ENCODE peak calls at places on chromosomes 12 and 14, in nine cellular contexts. One of them, this sample, is unnamed.

GRCh38 chr14:22099942-22100763 is 426.5 kb upstream of the OR4E1 start:
- DNase-seq in Ammon's horn: peak; percentile 65
- DNase-seq in H7: peak; percentile 61
- DNase-seq in nephron progenitor cell: peak; percentile 56
- DNase-seq in body of pancreas: peak; percentile 59
- DNase-seq in T-helper 17 cell: no peak
- DNase-seq in fibroblast of lung: peak; percentile 52
- DNase-seq in SJCRH30: no peak
- DNase-seq in NK-92 treated with Interleukin-12 subunit alpha and Interleukin-12 subunit beta, amount 100 ng/mL, for 24 hours: no peak
- DNase-seq in this sample: peak; percentile 64

GRCh38 chr12:14774944-14775651 is 28.2 kb downstream of the WBP11 start:
- DNase-seq in body of pancreas: peak; percentile 51
- DNase-seq in nephron progenitor cell: peak; percentile 55
- DNase-seq in fibroblast of lung: peak; percentile 80
- DNase-seq in T-helper 17 cell: peak; percentile 16
- DNase-seq in NK-92 treated with Interleukin-12 subunit alpha and Interleukin-12 subunit beta, amount 100 ng/mL, for 24 hours: no peak
- DNase-seq in H7: peak; percentile 69
- DNase-seq in Ammon's horn: no peak
- DNase-seq in SJCRH30: no peak
- DNase-seq in this sample: peak; percentile 58

GRCh38 chr14:105067140-105067968 is 2.1 kb upstream of the GPR132 start:
- DNase-seq in Ammon's horn: no peak
- DNase-seq in body of pancreas: no peak
- DNase-seq in H7: no peak
- DNase-seq in T-helper 17 cell: no peak
- DNase-seq in nephron progenitor cell: no peak
- DNase-seq in SJCRH30: no peak
- DNase-seq in NK-92 treated with Interleukin-12 subunit alpha and Interleukin-12 subunit beta, amount 100 ng/mL, for 24 hours: peak; percentile 34
- DNase-seq in fibroblast of lung: no peak
- DNase-seq in this sample: peak; percentile 85

GRCh38 chr12:108563804-108564151 is 1.4 kb downstream of the ISCU start:
- DNase-seq in SJCRH30: no peak
- DNase-seq in H7: no peak
- DNase-seq in NK-92 treated with Interleukin-12 subunit alpha and Interleukin-12 subunit beta, amount 100 ng/mL, for 24 hours: no peak
- DNase-seq in body of pancreas: no peak
- DNase-seq in T-helper 17 cell: no peak
- DNase-seq in fibroblast of lung: no peak
- DNase-seq in Ammon's horn: no peak
- DNase-seq in nephron progenitor cell: no peak
- DNase-seq in this sample: no peak

GRCh38 chr12:124542021-124542941 is 25.1 kb downstream of the NCOR2 start:
- DNase-seq in nephron progenitor cell: no peak
- DNase-seq in SJCRH30: no peak
- DNase-seq in Ammon's horn: no peak
- DNase-seq in body of pancreas: no peak
- DNase-seq in NK-92 treated with Interleukin-12 subunit alpha and Interleukin-12 subunit beta, amount 100 ng/mL, for 24 hours: no peak
- DNase-seq in T-helper 17 cell: no peak
- DNase-seq in H7: peak; percentile 57
- DNase-seq in fibroblast of lung: no peak
- DNase-seq in this sample: no peak

GRCh38 chr14:105993814-105994213 is 467.4 kb downstream of the TMEM121 start:
- DNase-seq in H7: no peak
- DNase-seq in NK-92 treated with Interleukin-12 subunit alpha and Interleukin-12 subunit beta, amount 100 ng/mL, for 24 hours: no peak
- DNase-seq in Ammon's horn: no peak
- DNase-seq in SJCRH30: no peak
- DNase-seq in fibroblast of lung: no peak
- DNase-seq in nephron progenitor cell: no peak
- DNase-seq in body of pancreas: no peak
- DNase-seq in T-helper 17 cell: no peak
- DNase-seq in this sample: no peak

GRCh38 chr12:57641699-57642442 is 8.9 kb upstream of the B4GALNT1 start:
- DNase-seq in NK-92 treated with Interleukin-12 subunit alpha and Interleukin-12 subunit beta, amount 100 ng/mL, for 24 hours: no peak
- DNase-seq in SJCRH30: peak; percentile 27
- DNase-seq in H7: no peak
- DNase-seq in body of pancreas: peak; percentile 67
- DNase-seq in fibroblast of lung: no peak
- DNase-seq in Ammon's horn: no peak
- DNase-seq in nephron progenitor cell: no peak
- DNase-seq in T-helper 17 cell: no peak
- DNase-seq in this sample: no peak

GRCh38 chr14:24183014-24183481 is 5.6 kb downstream of the IPO4 start:
- DNase-seq in SJCRH30: no peak
- DNase-seq in T-helper 17 cell: no peak
- DNase-seq in body of pancreas: no peak
- DNase-seq in NK-92 treated with Interleukin-12 subunit alpha and Interleukin-12 subunit beta, amount 100 ng/mL, for 24 hours: no peak
- DNase-seq in nephron progenitor cell: no peak
- DNase-seq in fibroblast of lung: no peak
- DNase-seq in H7: no peak
- DNase-seq in Ammon's horn: no peak
- DNase-seq in this sample: no peak

GRCh38 chr12:11836282-11836963 is 186.9 kb downstream of the ETV6 start:
- DNase-seq in nephron progenitor cell: no peak
- DNase-seq in Ammon's horn: peak; percentile 68
- DNase-seq in body of pancreas: no peak
- DNase-seq in SJCRH30: no peak
- DNase-seq in T-helper 17 cell: no peak
- DNase-seq in NK-92 treated with Interleukin-12 subunit alpha and Interleukin-12 subunit beta, amount 100 ng/mL, for 24 hours: no peak
- DNase-seq in fibroblast of lung: no peak
- DNase-seq in H7: peak; percentile 30
- DNase-seq in this sample: peak; percentile 79

GRCh38 chr12:125050868-125051267 is 14.4 kb upstream of the AACS start:
- DNase-seq in body of pancreas: no peak
- DNase-seq in NK-92 treated with Interleukin-12 subunit alpha and Interleukin-12 subunit beta, amount 100 ng/mL, for 24 hours: no peak
- DNase-seq in nephron progenitor cell: no peak
- DNase-seq in fibroblast of lung: no peak
- DNase-seq in Ammon's horn: no peak
- DNase-seq in H7: no peak
- DNase-seq in SJCRH30: no peak
- DNase-seq in T-helper 17 cell: no peak
- DNase-seq in this sample: no peak

GRCh38 chr14:86153480-86153879 is 623.5 kb downstream of the FLRT2 start:
- DNase-seq in body of pancreas: no peak
- DNase-seq in nephron progenitor cell: no peak
- DNase-seq in T-helper 17 cell: no peak
- DNase-seq in fibroblast of lung: no peak
- DNase-seq in Ammon's horn: no peak
- DNase-seq in SJCRH30: no peak
- DNase-seq in H7: peak; percentile 7
- DNase-seq in NK-92 treated with Interleukin-12 subunit alpha and Interleukin-12 subunit beta, amount 100 ng/mL, for 24 hours: no peak
- DNase-seq in this sample: no peak

GRCh38 chr12:91774471-91774921 is 371.1 kb downstream of the BTG1 start:
- DNase-seq in nephron progenitor cell: no peak
- DNase-seq in Ammon's horn: no peak
- DNase-seq in H7: no peak
- DNase-seq in T-helper 17 cell: no peak
- DNase-seq in SJCRH30: no peak
- DNase-seq in fibroblast of lung: peak; percentile 86
- DNase-seq in body of pancreas: peak; percentile 18
- DNase-seq in NK-92 treated with Interleukin-12 subunit alpha and Interleukin-12 subunit beta, amount 100 ng/mL, for 24 hours: no peak
- DNase-seq in this sample: no peak

GRCh38 chr12:71399197-71399596 is 40.4 kb upstream of the LGR5 start:
- DNase-seq in Ammon's horn: no peak
- DNase-seq in fibroblast of lung: no peak
- DNase-seq in H7: no peak
- DNase-seq in SJCRH30: no peak
- DNase-seq in nephron progenitor cell: no peak
- DNase-seq in NK-92 treated with Interleukin-12 subunit alpha and Interleukin-12 subunit beta, amount 100 ng/mL, for 24 hours: no peak
- DNase-seq in T-helper 17 cell: no peak
- DNase-seq in body of pancreas: no peak
- DNase-seq in this sample: no peak

GRCh38 chr14:90429764-90430163 is 32.9 kb downstream of the CALM1 start:
- DNase-seq in SJCRH30: no peak
- DNase-seq in NK-92 treated with Interleukin-12 subunit alpha and Interleukin-12 subunit beta, amount 100 ng/mL, for 24 hours: no peak
- DNase-seq in fibroblast of lung: no peak
- DNase-seq in body of pancreas: no peak
- DNase-seq in T-helper 17 cell: no peak
- DNase-seq in Ammon's horn: no peak
- DNase-seq in nephron progenitor cell: no peak
- DNase-seq in H7: no peak
- DNase-seq in this sample: no peak

GRCh38 chr12:128531153-128531552 is 264.2 kb downstream of the TMEM132C start:
- DNase-seq in H7: peak; percentile 46
- DNase-seq in fibroblast of lung: no peak
- DNase-seq in SJCRH30: no peak
- DNase-seq in NK-92 treated with Interleukin-12 subunit alpha and Interleukin-12 subunit beta, amount 100 ng/mL, for 24 hours: no peak
- DNase-seq in T-helper 17 cell: no peak
- DNase-seq in nephron progenitor cell: no peak
- DNase-seq in Ammon's horn: no peak
- DNase-seq in body of pancreas: no peak
- DNase-seq in this sample: no peak

GRCh38 chr14:68894123-68894522 is 85.0 kb downstream of the ACTN1 start:
- DNase-seq in fibroblast of lung: peak; percentile 47
- DNase-seq in body of pancreas: no peak
- DNase-seq in T-helper 17 cell: no peak
- DNase-seq in H7: no peak
- DNase-seq in SJCRH30: no peak
- DNase-seq in nephron progenitor cell: no peak
- DNase-seq in NK-92 treated with Interleukin-12 subunit alpha and Interleukin-12 subunit beta, amount 100 ng/mL, for 24 hours: no peak
- DNase-seq in Ammon's horn: no peak
- DNase-seq in this sample: no peak